ENCODE peak calls at places on chromosomes 3 and 15, in six cellular contexts. Y is breast epithelium; D is effector memory CD8-positive, alpha-beta T cell; E is D721Med; T is left ventricle myocardium superior; Q is M059J. M is an unnamed sample.

GRCh38 chr3:43207628-43208085 is 78.7 kb upstream of the SNRK start:
- DNase-seq in T (no peak), D (no peak), Q (peak), Y (no peak), E (no peak), M (peak)

GRCh38 chr15:70854669-70854976 is 666 bp upstream of the LARP6 start:
- DNase-seq in T (no peak), E (no peak), Q (peak), D (no peak), Y (no peak), M (peak)

GRCh38 chr3:45670995-45671394 is 18.2 kb upstream of the SACM1L start:
- DNase-seq in T (no peak), Q (no peak), Y (no peak), E (no peak), D (no peak), M (peak)

GRCh38 chr3:174229916-174230315 is 629.2 kb upstream of the NAALADL2 start:
- DNase-seq in Y (no peak), T (no peak), E (no peak), Q (no peak), D (no peak), M (peak)

GRCh38 chr3:72821170-72821781 is 27.0 kb downstream of the SHQ1 start:
- DNase-seq in Y (no peak), D (no peak), Q (peak), T (no peak), E (no peak), M (peak)

GRCh38 chr3:171811059-171811912 is 1.0 kb upstream of the PLD1 start:
- DNase-seq in Q (peak), D (no peak), T (peak), E (no peak), Y (no peak), M (peak)

GRCh38 chr3:191328383-191328962 is 721 bp upstream of the CCDC50 start:
- DNase-seq in D (no peak), T (no peak), Y (no peak), E (no peak), Q (no peak), M (no peak)

GRCh38 chr3:15015456-15015855 is 49.7 kb downstream of the MRPS25 start:
- DNase-seq in D (no peak), E (no peak), Q (peak), Y (no peak), T (no peak), M (peak)

GRCh38 chr15:89057506-89058133 is 30.6 kb upstream of the ABHD2 start:
- DNase-seq in Q (peak), E (peak), D (peak), T (peak), Y (peak), M (peak)

GRCh38 chr3:41224120-41224806 is 25.0 kb downstream of the CTNNB1 start:
- DNase-seq in Q (peak), T (no peak), E (no peak), D (no peak), Y (no peak), M (peak)

GRCh38 chr3:187211532-187212274 is 14.4 kb downstream of the RTP1 start:
- DNase-seq in Q (peak), E (no peak), Y (no peak), T (no peak), D (no peak), M (peak)

GRCh38 chr15:72964135-72964534 is 88.1 kb upstream of the NEO1 start:
- DNase-seq in T (no peak), Y (no peak), E (no peak), Q (no peak), D (no peak), M (no peak)

GRCh38 chr3:174937488-174937887 is 78.4 kb downstream of the NAALADL2 start:
- DNase-seq in E (no peak), D (no peak), Q (peak), Y (no peak), T (no peak), M (peak)

M was measured in EH.